ENCODE peak calls at places on chromosome 17, in four cellular contexts. R, U, J and D are unnamed samples. For H3K9me3, the result is how much of the 10 kb centered on the place peaks cover.

GRCh38 chr17:77869665-77870132 is 88.8 kb upstream of the TNRC6C start:
- DNase-seq in R (no peak), U (no peak), J (no peak), D (no peak)

GRCh38 chr17:82434216-82434565 is 15.8 kb upstream of the OGFOD3 start:
- DNase-seq in R (no peak), U (no peak), J (no peak), D (peak)

GRCh38 chr17:79829004-79829403 is 10.2 kb downstream of the CBX4 start:
- DNase-seq in R (no peak), U (no peak), J (no peak), D (no peak)

GRCh38 chr17:47693667-47694017 is 319 bp upstream of the TBKBP1 start:
- DNase-seq in R (no peak), U (no peak), J (no peak), D (no peak)

GRCh38 chr17:57309479-57309878 is 53.2 kb downstream of the MSI2 start:
- DNase-seq in R (no peak), U (no peak), J (no peak), D (no peak)

GRCh38 chr17:44233582-44233981 is 14.1 kb upstream of the UBTF start:
- DNase-seq in R (no peak), U (no peak), J (no peak), D (no peak)

GRCh38 chr17:54948380-54948779 is 20.1 kb downstream of the COX11 start:
- DNase-seq in R (peak), U (peak), J (no peak), D (no peak)

GRCh38 chr17:39198186-39198566 is 707 bp upstream of the CACNB1 start:
- DNase-seq in R (no peak), U (no peak), J (no peak), D (no peak)

GRCh38 chr17:56297142-56297541 is 143.9 kb downstream of the ANKFN1 start:
- DNase-seq in R (peak), U (peak), J (peak), D (peak)

GRCh38 chr17:63827801-63828221 is 348 bp upstream of the FTSJ3 start:
- DNase-seq in R (no peak), U (no peak), J (no peak), D (no peak)

GRCh38 chr17:72184805-72185204 is 64.0 kb downstream of the SOX9 start:
- DNase-seq in R (no peak), U (peak), J (no peak), D (no peak)

GRCh38 chr17:55198690-55199370 is 65.9 kb upstream of the HLF start:
- DNase-seq in R (no peak), U (no peak), J (no peak), D (no peak)

GRCh38 chr17:31858647-31859486 is at the start of gene COPRS:
- DNase-seq in R (peak), U (peak), J (peak), D (peak)
- H3K9ac ChIP-seq in R (peak), U (peak), J (peak), D (peak)

GRCh38 chr17:19677736-19678379 is 29.3 kb downstream of the ALDH3A2 start:
- DNase-seq in R (no peak), U (no peak), J (peak), D (no peak)
- H3K9me3 ChIP-seq in R (under half), U (under half), J (under half), D (under half)

GRCh38 chr17:13437966-13438779 is 163.6 kb downstream of the HS3ST3A1 start:
- DNase-seq in R (no peak), U (peak), J (no peak), D (no peak)
- H3K9ac ChIP-seq in R (no peak), U (no peak), J (no peak), D (no peak)

GRCh38 chr17:5183410-5183793 is 8.3 kb downstream of the ZNF594 start:
- DNase-seq in R (no peak), U (no peak), J (no peak), D (no peak)
- H3K9me3 ChIP-seq in R (under half), U (under half), J (half or more), D (half or more)

GRCh38 chr17:59846391-59847165 is 46.2 kb downstream of the TUBD1 start:
- DNase-seq in R (peak), U (peak), J (peak), D (no peak)
- H3K9ac ChIP-seq in R (no peak), U (peak), J (no peak), D (no peak)

DNA sequence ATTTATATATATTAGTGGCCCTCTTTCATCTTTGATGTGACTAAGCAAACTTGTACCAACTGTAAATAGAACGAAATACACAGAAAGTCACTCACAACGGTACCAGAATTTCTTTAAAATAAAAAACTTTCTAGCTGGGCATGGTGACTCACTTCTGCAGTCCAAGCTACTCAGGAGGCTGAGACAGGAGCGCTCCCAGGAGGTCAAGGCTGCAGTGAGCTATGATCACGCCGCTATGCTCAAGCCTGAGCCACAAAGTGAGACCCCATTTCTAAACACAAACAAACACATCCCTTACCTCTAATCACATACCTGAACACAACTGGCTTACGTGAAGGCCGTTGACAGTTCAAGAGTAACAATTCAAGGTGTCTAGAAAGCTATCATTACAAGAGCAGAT is 29.7 kb downstream of the STAT5B start:
- DNase-seq in R (no peak), U (no peak), J (no peak), D (no peak)
- H3K9me3 ChIP-seq in R (under half), U (under half), J (under half), D (under half)